ENCODE peak calls at places on chromosomes 12 and 14, in six cellular contexts. G, F, R, I, U and A are unnamed samples.

GRCh38 chr12:20317554-20317953 is 50.8 kb upstream of the PDE3A start:
- DNase-seq in G (no peak), F (no peak), R (no peak), I (no peak), U (no peak), A (no peak)

GRCh38 chr14:78075033-78075432 is 95.1 kb upstream of the NRXN3 start:
- DNase-seq in G (no peak), F (no peak), R (no peak), I (no peak), U (no peak), A (no peak)

GRCh38 chr12:89775336-89776005 is 66.8 kb upstream of the ATP2B1 start:
- DNase-seq in G (no peak), F (no peak), R (no peak), I (peak; percentile 80), U (no peak), A (no peak)

GRCh38 chr14:74402264-74403251 is 23.5 kb downstream of the SYNDIG1L start:
- DNase-seq in G (peak; percentile 66), F (peak; percentile 47), R (peak; percentile 31), I (no peak), U (no peak), A (no peak)

GRCh38 chr14:63542231-63542999 is 762 bp downstream of the PPP2R5E start:
- DNase-seq in G (peak; percentile 45), F (peak; percentile 62), R (peak; percentile 66), I (peak; percentile 67), U (no peak), A (peak; percentile 30)

GRCh38 chr12:113299619-113300237 is 35.2 kb downstream of the SLC8B1 start:
- DNase-seq in G (peak; percentile 89), F (peak; percentile 69), R (peak; percentile 90), I (peak; percentile 99), U (peak; percentile 79), A (peak; percentile 47)

GRCh38 chr12:12441891-12442461 is 85.1 kb downstream of the BORCS5 start:
- DNase-seq in G (no peak), F (no peak), R (no peak), I (no peak), U (no peak), A (no peak)

GRCh38 chr12:62320054-62320453 is 59.9 kb downstream of the USP15 start:
- DNase-seq in G (no peak), F (no peak), R (no peak), I (no peak), U (no peak), A (no peak)

GRCh38 chr12:111413442-111414086 is 7.8 kb downstream of the SH2B3 start:
- DNase-seq in G (no peak), F (no peak), R (no peak), I (no peak), U (peak; percentile 79), A (no peak)

GRCh38 chr12:13428538-13429265 is 232.2 kb downstream of the EMP1 start:
- DNase-seq in G (no peak), F (no peak), R (no peak), I (peak; percentile 60), U (no peak), A (peak; percentile 71)

GRCh38 chr12:15688838-15689237 is 100.3 kb downstream of the EPS8 start:
- DNase-seq in G (no peak), F (no peak), R (no peak), I (no peak), U (peak; percentile 34), A (no peak)

GRCh38 chr12:88816201-88816600 is 235.9 kb upstream of the KITLG start:
- DNase-seq in G (no peak), F (no peak), R (no peak), I (no peak), U (no peak), A (no peak)

GRCh38 chr12:94195483-94195882 is 47.1 kb downstream of the PLXNC1 start:
- DNase-seq in G (no peak), F (no peak), R (no peak), I (no peak), U (no peak), A (no peak)

GRCh38 chr12:69688496-69689427 is 10.3 kb downstream of the BEST3 start:
- DNase-seq in G (peak; percentile 88), F (peak; percentile 23), R (peak; percentile 76), I (peak; percentile 99), U (peak; percentile 55), A (peak; percentile 73)

GRCh38 chr12:62435337-62436163 is 31.1 kb upstream of the MON2 start:
- DNase-seq in G (peak; percentile 86), F (peak; percentile 61), R (peak; percentile 78), I (peak; percentile 90), U (peak; percentile 46), A (peak; percentile 65)

GRCh38 chr12:45409966-45410365 is 194.1 kb downstream of the ANO6 start:
- DNase-seq in G (no peak), F (no peak), R (no peak), I (no peak), U (no peak), A (no peak)

GRCh38 chr12:51951843-51952722 is 584 bp downstream of the ACVR1B start:
- DNase-seq in G (peak; percentile 88), F (peak; percentile 30), R (peak; percentile 78), I (peak; percentile 66), U (peak; percentile 60), A (peak; percentile 53)

GRCh38 chr14:30387856-30388255 is 171.1 kb upstream of the G2E3 start:
- DNase-seq in G (no peak), F (no peak), R (no peak), I (no peak), U (no peak), A (no peak)

GRCh38 chr14:60327447-60328331 is 78.7 kb downstream of the PPM1A start:
- DNase-seq in G (no peak), F (peak; percentile 38), R (no peak), I (peak; percentile 64), U (peak; percentile 51), A (no peak)

GRCh38 chr14:90715495-90715894 is 100.7 kb downstream of the TTC7B start:
- DNase-seq in G (no peak), F (no peak), R (no peak), I (no peak), U (no peak), A (no peak)

GRCh38 chr12:119245904-119246494 is 67.3 kb downstream of the HSPB8 start:
- DNase-seq in G (no peak), F (no peak), R (no peak), I (no peak), U (no peak), A (no peak)

GRCh38 chr14:73633115-73633514 is 11.7 kb upstream of the DNAL1 start:
- DNase-seq in G (peak; percentile 64), F (no peak), R (no peak), I (no peak), U (no peak), A (no peak)

GRCh38 chr12:111812881-111813741 is 28.9 kb upstream of the MAPKAPK5 start:
- DNase-seq in G (peak; percentile 95), F (peak; percentile 85), R (peak; percentile 85), I (peak; percentile 93), U (peak; percentile 73), A (peak; percentile 75)

GRCh38 chr12:2794261-2794735 is 472 bp upstream of the FKBP4 start:
- DNase-seq in G (no peak), F (no peak), R (no peak), I (peak; percentile 86), U (peak; percentile 46), A (peak; percentile 18)

GRCh38 chr12:113788020-113788856 is 177.9 kb downstream of the RBM19 start:
- DNase-seq in G (no peak), F (no peak), R (no peak), I (no peak), U (no peak), A (no peak)

GRCh38 chr12:121801601-121802484 is 2.0 kb upstream of the SETD1B start:
- DNase-seq in G (no peak), F (no peak), R (no peak), I (no peak), U (no peak), A (no peak)

GRCh38 chr12:71752887-71753286 is 1.8 kb upstream of the RAB21 start:
- DNase-seq in G (no peak), F (no peak), R (no peak), I (no peak), U (no peak), A (no peak)

GRCh38 chr12:130686511-130686981 is 29.6 kb downstream of the RIMBP2 start:
- DNase-seq in G (no peak), F (no peak), R (no peak), I (no peak), U (no peak), A (peak; percentile 78)